ENCODE peak calls at places on chromosome 15, in four cellular contexts. One of them, this sample, is unnamed.

GRCh38 chr15:98599911-98600685 is 48.2 kb upstream of the IGF1R start:
- DNase-seq in hepatocyte: peak; percentile 45
- DNase-seq in CD8-positive, alpha-beta T cell: peak; percentile 37
- DNase-seq in fibroblast of lung: peak; percentile 81
- DNase-seq in this sample: peak; percentile 15

GRCh38 chr15:91338763-91339162 is 238.7 kb downstream of the SV2B start:
- DNase-seq in CD8-positive, alpha-beta T cell: no peak
- DNase-seq in fibroblast of lung: peak; percentile 1
- DNase-seq in hepatocyte: peak; percentile 69
- DNase-seq in this sample: no peak

GRCh38 chr15:38130739-38131498 is 121.7 kb upstream of the SPRED1 start:
- DNase-seq in hepatocyte: peak; percentile 74
- DNase-seq in fibroblast of lung: peak; percentile 99
- DNase-seq in CD8-positive, alpha-beta T cell: no peak
- DNase-seq in this sample: peak; percentile 82

GRCh38 chr15:91258436-91258779 is 158.4 kb downstream of the SV2B start:
- DNase-seq in CD8-positive, alpha-beta T cell: no peak
- DNase-seq in fibroblast of lung: no peak
- DNase-seq in hepatocyte: no peak
- DNase-seq in this sample: no peak

GRCh38 chr15:48178612-48178931 is 477 bp upstream of the MYEF2 start:
- DNase-seq in fibroblast of lung: no peak
- DNase-seq in hepatocyte: no peak
- DNase-seq in CD8-positive, alpha-beta T cell: no peak
- DNase-seq in this sample: no peak

GRCh38 chr15:81865850-81866537 is 179.8 kb downstream of the MEX3B start:
- DNase-seq in CD8-positive, alpha-beta T cell: no peak
- DNase-seq in hepatocyte: no peak
- DNase-seq in fibroblast of lung: no peak
- DNase-seq in this sample: no peak

GRCh38 chr15:40111888-40112287 is 3.2 kb upstream of the BMF start:
- DNase-seq in fibroblast of lung: no peak
- DNase-seq in CD8-positive, alpha-beta T cell: no peak
- DNase-seq in hepatocyte: no peak
- DNase-seq in this sample: no peak

GRCh38 chr15:63291507-63291906 is 14.1 kb downstream of the APH1B start:
- DNase-seq in hepatocyte: peak; percentile 8
- DNase-seq in CD8-positive, alpha-beta T cell: no peak
- DNase-seq in fibroblast of lung: peak; percentile 70
- DNase-seq in this sample: no peak

GRCh38 chr15:74872702-74873035 is 496 bp downstream of the SCAMP2 start:
- DNase-seq in hepatocyte: no peak
- DNase-seq in CD8-positive, alpha-beta T cell: no peak
- DNase-seq in fibroblast of lung: no peak
- DNase-seq in this sample: no peak

GRCh38 chr15:89361451-89362202 is 27.0 kb upstream of the POLG start:
- DNase-seq in CD8-positive, alpha-beta T cell: peak; percentile 62
- DNase-seq in hepatocyte: peak; percentile 89
- DNase-seq in fibroblast of lung: peak; percentile 64
- DNase-seq in this sample: peak; percentile 70

GRCh38 chr15:56351362-56351761 is 13.9 kb upstream of the TEX9 start:
- DNase-seq in hepatocyte: no peak
- DNase-seq in fibroblast of lung: no peak
- DNase-seq in CD8-positive, alpha-beta T cell: no peak
- DNase-seq in this sample: no peak

GRCh38 chr15:101169457-101170071 is 82.3 kb downstream of the CHSY1 start:
- DNase-seq in fibroblast of lung: no peak
- DNase-seq in hepatocyte: no peak
- DNase-seq in CD8-positive, alpha-beta T cell: no peak
- DNase-seq in this sample: no peak

GRCh38 chr15:98667521-98668179 is 19.3 kb downstream of the IGF1R start:
- DNase-seq in hepatocyte: no peak
- DNase-seq in CD8-positive, alpha-beta T cell: no peak
- DNase-seq in fibroblast of lung: no peak
- DNase-seq in this sample: no peak

GRCh38 chr15:73994912-73995622 is 551 bp downstream of the PML start:
- DNase-seq in CD8-positive, alpha-beta T cell: peak; percentile 44
- DNase-seq in fibroblast of lung: no peak
- DNase-seq in hepatocyte: no peak
- DNase-seq in this sample: no peak

GRCh38 chr15:51620647-51621046 is 1.9 kb downstream of the DMXL2 start:
- DNase-seq in CD8-positive, alpha-beta T cell: no peak
- DNase-seq in fibroblast of lung: no peak
- DNase-seq in hepatocyte: peak; percentile 13
- DNase-seq in this sample: no peak

GRCh38 chr15:57640935-57641682 is 49.4 kb downstream of the MYZAP start:
- DNase-seq in hepatocyte: peak; percentile 52
- DNase-seq in CD8-positive, alpha-beta T cell: no peak
- DNase-seq in fibroblast of lung: peak; percentile 31
- DNase-seq in this sample: no peak

GRCh38 chr15:66730168-66731014 is 28.4 kb downstream of the SMAD6 start:
- DNase-seq in fibroblast of lung: no peak
- DNase-seq in hepatocyte: no peak
- DNase-seq in CD8-positive, alpha-beta T cell: no peak
- DNase-seq in this sample: no peak

GRCh38 chr15:25859838-25860645 is 3.1 kb downstream of the ATP10A start:
- DNase-seq in fibroblast of lung: peak; percentile 6
- DNase-seq in hepatocyte: no peak
- DNase-seq in CD8-positive, alpha-beta T cell: peak; percentile 75
- DNase-seq in this sample: no peak

GRCh38 chr15:63349156-63349555 is 32.5 kb downstream of the CA12 start:
- DNase-seq in fibroblast of lung: no peak
- DNase-seq in CD8-positive, alpha-beta T cell: no peak
- DNase-seq in hepatocyte: no peak
- DNase-seq in this sample: no peak

GRCh38 chr15:70855764-70856163 is 1.8 kb upstream of the LARP6 start:
- DNase-seq in CD8-positive, alpha-beta T cell: no peak
- DNase-seq in hepatocyte: no peak
- DNase-seq in fibroblast of lung: no peak
- DNase-seq in this sample: no peak

GRCh38 chr15:41603941-41604660 is 45.1 kb downstream of the TYRO3 start:
- DNase-seq in CD8-positive, alpha-beta T cell: peak; percentile 57
- DNase-seq in hepatocyte: peak; percentile 81
- DNase-seq in fibroblast of lung: peak; percentile 89
- DNase-seq in this sample: peak; percentile 66

GRCh38 chr15:89143503-89144162 is 55.4 kb downstream of the ABHD2 start:
- DNase-seq in fibroblast of lung: peak; percentile 98
- DNase-seq in hepatocyte: no peak
- DNase-seq in CD8-positive, alpha-beta T cell: no peak
- DNase-seq in this sample: no peak

GRCh38 chr15:40150163-40150925 is 10.5 kb upstream of the BUB1B start:
- DNase-seq in fibroblast of lung: peak; percentile 59
- DNase-seq in hepatocyte: peak; percentile 19
- DNase-seq in CD8-positive, alpha-beta T cell: no peak
- DNase-seq in this sample: no peak

GRCh38 chr15:38589502-38589901 is 24.9 kb upstream of the RASGRP1 start:
- DNase-seq in fibroblast of lung: peak; percentile 64
- DNase-seq in hepatocyte: peak; percentile 68
- DNase-seq in CD8-positive, alpha-beta T cell: no peak
- DNase-seq in this sample: no peak

GRCh38 chr15:71800835-71801745 is 9.3 kb upstream of the NR2E3 start:
- DNase-seq in CD8-positive, alpha-beta T cell: no peak
- DNase-seq in fibroblast of lung: peak; percentile 93
- DNase-seq in hepatocyte: peak; percentile 83
- DNase-seq in this sample: no peak

GRCh38 chr15:72932461-72932860 is 119.8 kb upstream of the NEO1 start:
- DNase-seq in CD8-positive, alpha-beta T cell: no peak
- DNase-seq in fibroblast of lung: no peak
- DNase-seq in hepatocyte: no peak
- DNase-seq in this sample: no peak

GRCh38 chr15:88382482-88382983 is 84.7 kb downstream of the MRPL46 start:
- DNase-seq in hepatocyte: peak; percentile 40
- DNase-seq in fibroblast of lung: peak; percentile 11
- DNase-seq in CD8-positive, alpha-beta T cell: no peak
- DNase-seq in this sample: no peak

GRCh38 chr15:63287109-63287508 is 9.7 kb downstream of the APH1B start:
- DNase-seq in fibroblast of lung: peak; percentile 33
- DNase-seq in CD8-positive, alpha-beta T cell: no peak
- DNase-seq in hepatocyte: no peak
- DNase-seq in this sample: no peak

GRCh38 chr15:67784856-67785430 is 40.4 kb upstream of the SKOR1 start:
- DNase-seq in hepatocyte: no peak
- DNase-seq in CD8-positive, alpha-beta T cell: no peak
- DNase-seq in fibroblast of lung: no peak
- DNase-seq in this sample: no peak

GRCh38 chr15:81642451-81642990 is 268.5 kb upstream of the TMC3 start:
- DNase-seq in hepatocyte: peak; percentile 56
- DNase-seq in fibroblast of lung: peak; percentile 97
- DNase-seq in CD8-positive, alpha-beta T cell: no peak
- DNase-seq in this sample: no peak

GRCh38 chr15:101242160-101242998 is 9.5 kb downstream of the CHSY1 start:
- DNase-seq in hepatocyte: no peak
- DNase-seq in fibroblast of lung: no peak
- DNase-seq in CD8-positive, alpha-beta T cell: peak; percentile 77
- DNase-seq in this sample: no peak

GRCh38 chr15:70569139-70569717 is 194.1 kb downstream of the UACA start:
- DNase-seq in fibroblast of lung: peak; percentile 70
- DNase-seq in hepatocyte: peak; percentile 69
- DNase-seq in CD8-positive, alpha-beta T cell: no peak
- DNase-seq in this sample: peak; percentile 42

GRCh38 chr15:67109141-67110034 is 44.0 kb downstream of the SMAD3 start:
- DNase-seq in hepatocyte: peak; percentile 64
- DNase-seq in CD8-positive, alpha-beta T cell: no peak
- DNase-seq in fibroblast of lung: peak; percentile 99
- DNase-seq in this sample: peak; percentile 57

GRCh38 chr15:49428392-49429095 is 5.5 kb downstream of the FGF7 start:
- DNase-seq in hepatocyte: no peak
- DNase-seq in fibroblast of lung: peak; percentile 93
- DNase-seq in CD8-positive, alpha-beta T cell: no peak
- DNase-seq in this sample: peak; percentile 29

GRCh38 chr15:51314391-51315337 is 23.7 kb downstream of the CYP19A1 start:
- DNase-seq in CD8-positive, alpha-beta T cell: no peak
- DNase-seq in fibroblast of lung: no peak
- DNase-seq in hepatocyte: peak; percentile 63
- DNase-seq in this sample: no peak

GRCh38 chr15:42020713-42021273 is at the start of gene PLA2G4E:
- DNase-seq in hepatocyte: no peak
- DNase-seq in fibroblast of lung: no peak
- DNase-seq in CD8-positive, alpha-beta T cell: no peak
- DNase-seq in this sample: no peak

GRCh38 chr15:48868549-48868948 is 9.4 kb upstream of the EID1 start:
- DNase-seq in CD8-positive, alpha-beta T cell: no peak
- DNase-seq in hepatocyte: no peak
- DNase-seq in fibroblast of lung: peak; percentile 70
- DNase-seq in this sample: no peak

GRCh38 chr15:101428758-101429157 is 60.7 kb downstream of the PCSK6 start:
- DNase-seq in hepatocyte: no peak
- DNase-seq in fibroblast of lung: no peak
- DNase-seq in CD8-positive, alpha-beta T cell: no peak
- DNase-seq in this sample: no peak

DNA sequence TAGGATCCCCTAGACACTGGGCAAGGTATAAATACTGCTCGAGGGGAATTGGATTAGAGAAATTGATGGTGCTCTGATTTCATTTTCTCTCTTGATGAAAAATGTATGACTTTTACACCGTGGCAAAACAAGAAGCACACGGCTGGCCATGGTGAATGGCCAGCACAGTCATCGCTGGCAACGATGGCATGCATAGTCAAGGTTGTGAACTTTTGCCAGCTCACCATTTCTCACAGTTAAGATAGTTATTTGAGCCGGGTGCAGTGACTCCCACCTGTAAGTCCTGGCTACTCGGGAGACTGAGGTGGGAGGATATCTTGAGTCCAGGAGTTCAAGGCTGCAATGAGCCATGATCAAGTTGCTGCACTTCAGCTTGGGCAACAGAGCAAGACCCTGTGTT is 95.4 kb downstream of the HMG20A start:
- DNase-seq in CD8-positive, alpha-beta T cell: no peak
- DNase-seq in fibroblast of lung: no peak
- DNase-seq in hepatocyte: no peak
- DNase-seq in this sample: no peak
- H3K9me3 ChIP-seq in CD8-positive, alpha-beta T cell: no peaks in the 10 kb centered on the region
- H3K9me3 ChIP-seq in fibroblast of lung: no peaks in the 10 kb centered on the region
- H3K9me3 ChIP-seq in hepatocyte: no peaks in the 10 kb centered on the region
- H3K9me3 ChIP-seq in this sample: no peaks in the 10 kb centered on the region

GRCh38 chr15:60916032-60916673 is 312.9 kb downstream of the RORA start:
- DNase-seq in CD8-positive, alpha-beta T cell: no peak
- DNase-seq in fibroblast of lung: no peak
- DNase-seq in hepatocyte: no peak
- DNase-seq in this sample: no peak
- H3K27ac ChIP-seq in CD8-positive, alpha-beta T cell: no peak overlapping the region
- H3K27ac ChIP-seq in fibroblast of lung: no peak overlapping the region
- H3K27ac ChIP-seq in hepatocyte: no peak overlapping the region
- H3K27ac ChIP-seq in this sample: no peak overlapping the region

GRCh38 chr15:69117431-69117841 is 43.0 kb upstream of the GLCE start:
- DNase-seq in CD8-positive, alpha-beta T cell: no peak
- DNase-seq in fibroblast of lung: no peak
- DNase-seq in hepatocyte: no peak
- DNase-seq in this sample: no peak
- H3K27me3 ChIP-seq in CD8-positive, alpha-beta T cell: no peaks in the 10 kb centered on the region
- H3K27me3 ChIP-seq in fibroblast of lung: peaks cover 24% of the 10 kb centered on the region
- H3K27me3 ChIP-seq in hepatocyte: peaks cover 7% of the 10 kb centered on the region
- H3K27me3 ChIP-seq in this sample: no peaks in the 10 kb centered on the region

GRCh38 chr15:27126449-27126848 is 155.5 kb downstream of the GABRG3 start:
- DNase-seq in CD8-positive, alpha-beta T cell: no peak
- DNase-seq in hepatocyte: no peak
- DNase-seq in fibroblast of lung: no peak
- DNase-seq in this sample: no peak

GRCh38 chr15:27133244-27133643 is 162.3 kb downstream of the GABRG3 start:
- DNase-seq in fibroblast of lung: no peak
- DNase-seq in CD8-positive, alpha-beta T cell: no peak
- DNase-seq in hepatocyte: no peak
- DNase-seq in this sample: no peak

GRCh38 chr15:27124287-27124830 is 153.4 kb downstream of the GABRG3 start:
- DNase-seq in fibroblast of lung: no peak
- DNase-seq in CD8-positive, alpha-beta T cell: no peak
- DNase-seq in hepatocyte: peak; percentile 26
- DNase-seq in this sample: no peak

GRCh38 chr15:27123808-27124207 is 152.8 kb downstream of the GABRG3 start:
- DNase-seq in hepatocyte: no peak
- DNase-seq in fibroblast of lung: no peak
- DNase-seq in CD8-positive, alpha-beta T cell: no peak
- DNase-seq in this sample: no peak

DNA sequence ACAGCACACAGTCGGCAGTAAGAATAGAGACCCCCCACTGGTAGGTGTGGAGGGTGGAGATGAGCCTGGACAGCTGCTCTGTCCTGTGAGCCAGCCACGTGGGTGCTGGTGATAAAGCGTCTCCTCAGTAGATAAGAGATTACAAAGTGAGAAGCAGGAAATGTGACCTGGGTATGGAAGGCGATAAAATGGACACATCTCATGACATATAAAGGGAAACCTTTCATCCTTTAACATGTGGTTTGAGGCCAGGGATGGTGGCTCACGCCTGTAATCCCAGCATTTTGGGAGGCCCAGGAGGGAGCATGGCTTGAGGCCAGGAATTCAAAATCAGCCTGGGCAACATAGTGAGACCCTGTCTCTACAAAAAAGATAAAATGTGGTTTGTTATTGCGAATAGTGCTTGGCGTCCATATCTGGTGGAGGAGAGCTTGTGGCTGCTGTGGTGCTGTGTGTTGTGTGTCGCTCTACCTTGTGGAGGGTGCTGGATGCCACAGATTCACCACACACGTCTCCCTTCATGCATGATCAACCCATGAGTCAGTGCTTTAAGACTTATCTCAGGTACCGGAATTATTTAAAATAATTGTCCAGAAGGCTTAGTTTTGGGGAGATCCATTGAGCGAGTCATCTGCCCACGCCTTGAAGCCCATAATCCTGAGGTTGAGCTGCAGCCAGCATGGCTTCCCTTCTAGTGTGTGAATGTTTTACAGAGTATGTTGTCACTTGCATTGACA is 157.0 kb downstream of the GABRG3 start:
- DNase-seq in CD8-positive, alpha-beta T cell: no peak
- DNase-seq in hepatocyte: no peak
- DNase-seq in fibroblast of lung: no peak
- DNase-seq in this sample: no peak
- H3K9me3 ChIP-seq in CD8-positive, alpha-beta T cell: no peaks in the 10 kb centered on the region
- H3K9me3 ChIP-seq in hepatocyte: no peaks in the 10 kb centered on the region
- H3K9me3 ChIP-seq in fibroblast of lung: no peaks in the 10 kb centered on the region
- H3K9me3 ChIP-seq in this sample: peaks cover 5% of the 10 kb centered on the region

This sample was measured in heart right ventricle.